ENCODE peak calls at places on chromosomes 5 and 9, in five cellular contexts. One of them, this sample, is unnamed. For H3K4me1, the result is how much of the 10 kb centered on the place peaks cover.

GRCh38 chr5:88803309-88803708 is 79.7 kb downstream of the MEF2C start:
- DNase-seq in tibial nerve: no peak
- DNase-seq in colonic mucosa: no peak
- DNase-seq in lung: no peak
- DNase-seq in heart left ventricle: no peak
- DNase-seq in this sample: no peak

GRCh38 chr5:79762929-79763328 is 73.3 kb downstream of the CMYA5 start:
- DNase-seq in lung: no peak
- DNase-seq in tibial nerve: no peak
- DNase-seq in heart left ventricle: no peak
- DNase-seq in colonic mucosa: no peak
- DNase-seq in this sample: no peak

GRCh38 chr9:126376311-126376902 is 49.8 kb downstream of the MVB12B start:
- DNase-seq in lung: no peak
- DNase-seq in tibial nerve: peak
- DNase-seq in heart left ventricle: no peak
- DNase-seq in colonic mucosa: peak
- DNase-seq in this sample: no peak

GRCh38 chr5:96007051-96007450 is 45.4 kb upstream of the ELL2 start:
- DNase-seq in lung: no peak
- DNase-seq in tibial nerve: no peak
- DNase-seq in heart left ventricle: no peak
- DNase-seq in colonic mucosa: no peak
- DNase-seq in this sample: no peak

GRCh38 chr5:95083606-95084005 is 201.3 kb downstream of the MCTP1 start:
- DNase-seq in tibial nerve: no peak
- DNase-seq in heart left ventricle: no peak
- DNase-seq in colonic mucosa: no peak
- DNase-seq in lung: no peak
- DNase-seq in this sample: no peak

GRCh38 chr5:142600611-142601360 is 85.1 kb downstream of the FGF1 start:
- DNase-seq in lung: no peak
- DNase-seq in colonic mucosa: no peak
- DNase-seq in heart left ventricle: peak
- DNase-seq in tibial nerve: peak
- DNase-seq in this sample: peak

GRCh38 chr9:114906922-114907571 is 23.3 kb downstream of the TNFSF8 start:
- DNase-seq in colonic mucosa: no peak
- DNase-seq in tibial nerve: no peak
- DNase-seq in lung: no peak
- DNase-seq in heart left ventricle: no peak
- DNase-seq in this sample: no peak

GRCh38 chr9:7791364-7791763 is 8.2 kb downstream of the DMAC1 start:
- DNase-seq in colonic mucosa: no peak
- DNase-seq in lung: no peak
- DNase-seq in tibial nerve: no peak
- DNase-seq in heart left ventricle: no peak
- DNase-seq in this sample: no peak

GRCh38 chr9:79292731-79293280 is 279.0 kb upstream of the TLE4 start:
- DNase-seq in colonic mucosa: no peak
- DNase-seq in tibial nerve: no peak
- DNase-seq in heart left ventricle: no peak
- DNase-seq in lung: no peak
- DNase-seq in this sample: no peak

GRCh38 chr9:137757613-137758029 is 120.0 kb upstream of the CACNA1B start:
- DNase-seq in colonic mucosa: no peak
- DNase-seq in heart left ventricle: no peak
- DNase-seq in tibial nerve: no peak
- DNase-seq in lung: no peak
- DNase-seq in this sample: no peak

GRCh38 chr5:13609504-13609903 is 335.0 kb downstream of the DNAH5 start:
- DNase-seq in tibial nerve: no peak
- DNase-seq in colonic mucosa: no peak
- DNase-seq in heart left ventricle: no peak
- DNase-seq in lung: no peak
- DNase-seq in this sample: no peak

GRCh38 chr5:13611604-13612003 is 332.9 kb downstream of the DNAH5 start:
- DNase-seq in lung: no peak
- DNase-seq in heart left ventricle: no peak
- DNase-seq in tibial nerve: no peak
- DNase-seq in colonic mucosa: no peak
- DNase-seq in this sample: no peak

DNA sequence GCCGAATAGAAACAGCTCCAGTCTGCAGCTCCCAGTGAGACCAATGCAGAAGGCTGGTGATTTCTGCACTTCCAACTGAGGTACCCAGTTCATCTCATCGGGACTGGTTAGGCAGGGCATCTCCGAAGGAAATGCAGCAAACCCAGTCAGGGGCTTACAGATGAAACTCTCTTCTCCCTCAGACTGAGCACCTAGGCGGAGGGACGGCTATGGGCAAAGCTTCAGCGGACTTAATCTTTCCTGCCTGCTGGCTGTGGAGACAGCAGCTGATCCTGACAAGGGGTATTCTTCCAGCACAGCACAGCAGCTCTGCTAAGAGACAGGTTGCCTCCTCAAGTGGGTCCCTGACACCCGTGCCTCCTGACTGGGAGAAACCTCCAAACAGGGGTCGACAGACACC is 330.9 kb downstream of the DNAH5 start:
- DNase-seq in tibial nerve: no peak
- DNase-seq in colonic mucosa: no peak
- DNase-seq in lung: no peak
- DNase-seq in heart left ventricle: no peak
- DNase-seq in this sample: no peak
- H3K4me1 ChIP-seq in tibial nerve: under half
- H3K4me1 ChIP-seq in colonic mucosa: under half
- H3K4me1 ChIP-seq in lung: under half
- H3K4me1 ChIP-seq in heart left ventricle: under half
- H3K4me1 ChIP-seq in this sample: under half

DNA sequence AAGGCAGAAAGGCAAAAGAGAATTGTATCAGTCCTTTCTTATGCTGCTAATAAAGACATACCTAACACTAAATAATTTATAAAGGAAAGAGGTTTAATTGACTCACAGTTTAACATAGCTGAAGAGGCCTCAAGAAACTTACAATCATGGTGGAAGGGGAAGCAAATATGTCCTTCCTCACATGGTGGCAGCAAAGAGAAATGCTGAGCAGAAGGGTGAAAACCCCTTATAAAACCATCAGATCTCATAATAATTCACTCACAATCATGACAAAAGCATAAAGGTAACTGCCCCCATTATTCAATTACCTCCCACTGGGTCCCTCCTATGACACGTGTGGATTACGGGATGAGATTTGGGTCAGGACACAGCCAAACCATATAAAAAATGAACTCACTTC is 312.5 kb upstream of the PTGER4 start:
- DNase-seq in heart left ventricle: no peak
- DNase-seq in lung: no peak
- DNase-seq in tibial nerve: no peak
- DNase-seq in colonic mucosa: no peak
- DNase-seq in this sample: no peak
- TF ChIP-seq CTCF in heart left ventricle: peak
- TF ChIP-seq CTCF in lung: no peak
- TF ChIP-seq CTCF in tibial nerve: no peak
- TF ChIP-seq CTCF in colonic mucosa: no peak
- TF ChIP-seq CTCF in this sample: peak

GRCh38 chr5:180341595-180341994 is 11.5 kb downstream of the GFPT2 start:
- DNase-seq in tibial nerve: no peak
- DNase-seq in heart left ventricle: peak
- DNase-seq in colonic mucosa: no peak
- DNase-seq in lung: no peak
- DNase-seq in this sample: no peak
- H3K4me1 ChIP-seq in tibial nerve: under half
- H3K4me1 ChIP-seq in heart left ventricle: under half
- H3K4me1 ChIP-seq in colonic mucosa: under half
- H3K4me1 ChIP-seq in lung: under half
- H3K4me1 ChIP-seq in this sample: under half

GRCh38 chr9:93379051-93379450 is 72.4 kb upstream of the FAM120A start:
- DNase-seq in lung: no peak
- DNase-seq in heart left ventricle: no peak
- DNase-seq in colonic mucosa: no peak
- DNase-seq in tibial nerve: no peak
- DNase-seq in this sample: no peak
- TF ChIP-seq CTCF in lung: no peak
- TF ChIP-seq CTCF in heart left ventricle: no peak
- TF ChIP-seq CTCF in colonic mucosa: no peak
- TF ChIP-seq CTCF in tibial nerve: no peak
- TF ChIP-seq CTCF in this sample: no peak

GRCh38 chr5:16902846-16903245 is 33.2 kb downstream of the MYO10 start:
- DNase-seq in heart left ventricle: no peak
- DNase-seq in colonic mucosa: no peak
- DNase-seq in tibial nerve: no peak
- DNase-seq in lung: no peak
- DNase-seq in this sample: no peak

GRCh38 chr5:16909464-16909863 is 26.6 kb downstream of the MYO10 start:
- DNase-seq in colonic mucosa: no peak
- DNase-seq in lung: no peak
- DNase-seq in tibial nerve: no peak
- DNase-seq in heart left ventricle: no peak
- DNase-seq in this sample: no peak

GRCh38 chr5:16907270-16907669 is 28.8 kb downstream of the MYO10 start:
- DNase-seq in tibial nerve: no peak
- DNase-seq in colonic mucosa: no peak
- DNase-seq in lung: no peak
- DNase-seq in heart left ventricle: no peak
- DNase-seq in this sample: no peak

GRCh38 chr5:16903480-16904300 is 32.4 kb downstream of the MYO10 start:
- DNase-seq in lung: no peak
- DNase-seq in colonic mucosa: no peak
- DNase-seq in heart left ventricle: no peak
- DNase-seq in tibial nerve: no peak
- DNase-seq in this sample: no peak

DNA sequence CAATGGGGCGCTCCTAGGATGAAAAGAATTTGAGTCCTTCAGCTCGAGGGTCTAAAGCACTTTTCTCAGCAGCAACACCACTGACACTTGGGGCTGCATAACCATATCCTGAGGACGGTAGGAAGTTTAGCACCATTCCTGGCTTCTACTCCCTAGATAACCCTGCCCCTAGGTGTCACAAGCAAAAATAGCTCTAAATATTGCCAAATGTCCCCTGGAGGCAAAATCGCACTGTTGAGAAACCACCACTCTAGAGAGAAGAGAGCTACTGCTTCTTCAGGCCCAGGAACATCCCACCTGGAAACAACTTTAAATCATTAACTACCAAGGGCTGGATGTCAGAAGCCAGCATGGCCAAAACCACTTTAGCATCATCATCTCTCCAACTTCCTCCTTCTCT is 29.8 kb downstream of the MYO10 start:
- DNase-seq in colonic mucosa: no peak
- DNase-seq in heart left ventricle: no peak
- DNase-seq in lung: no peak
- DNase-seq in tibial nerve: no peak
- DNase-seq in this sample: no peak
- H3K4me1 ChIP-seq in colonic mucosa: under half
- H3K4me1 ChIP-seq in heart left ventricle: under half
- H3K4me1 ChIP-seq in lung: under half
- H3K4me1 ChIP-seq in tibial nerve: under half
- H3K4me1 ChIP-seq in this sample: under half

DNA sequence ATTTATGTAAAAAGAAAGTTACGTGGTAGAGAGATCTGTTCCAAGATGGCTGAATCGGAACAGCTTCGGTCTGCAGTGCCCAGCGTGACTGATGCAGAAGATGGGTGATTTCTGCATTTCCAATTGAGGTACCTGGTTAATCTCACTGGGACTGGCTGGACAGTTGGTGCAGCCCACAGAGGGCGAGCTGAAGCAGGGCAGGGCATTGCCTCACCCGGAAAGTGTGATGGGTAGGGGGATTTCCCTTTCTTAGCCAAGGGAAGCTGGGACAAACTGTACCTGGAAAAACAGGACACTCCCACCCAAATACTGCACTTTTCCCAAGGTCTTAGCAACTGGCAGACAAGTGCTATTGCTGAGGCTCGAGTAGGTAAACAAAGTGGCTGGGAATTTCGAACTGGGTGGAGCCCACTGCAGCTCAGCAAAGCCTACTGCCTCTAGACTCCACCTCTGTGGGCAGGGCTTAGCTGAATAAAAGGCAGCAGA is 13.1 kb upstream of the HSD17B4 start:
- DNase-seq in heart left ventricle: no peak
- DNase-seq in lung: peak
- DNase-seq in tibial nerve: no peak
- DNase-seq in colonic mucosa: peak
- DNase-seq in this sample: no peak
- TF ChIP-seq CTCF in heart left ventricle: no peak
- TF ChIP-seq CTCF in lung: no peak
- TF ChIP-seq CTCF in tibial nerve: no peak
- TF ChIP-seq CTCF in colonic mucosa: no peak
- TF ChIP-seq CTCF in this sample: no peak

This sample was measured in Peyer's patch.